ENCODE peak calls at places on chromosome 13, in nine cellular contexts. Z is HCT116, X is upper lobe of right lung, R is heart right ventricle, A is right atrium auricular region, K is BE2C, L is mesenchymal stem cell, I is K562, S is endodermal cell. H is an unnamed sample. For H3K4me1 and H3K36me3, the result is how much of the 10 kb centered on the place peaks cover.

GRCh38 chr13:36685912-36686311 is 12.1 kb downstream of the SERTM1 start:
- DNase-seq in L (no peak), X (no peak), S (no peak), I (no peak), R (no peak), Z (no peak), A (no peak), K (no peak), H (no peak)

GRCh38 chr13:49810825-49811526 is 18.5 kb upstream of the KPNA3 start:
- DNase-seq in A (peak), X (no peak), Z (no peak), I (no peak), K (no peak), R (no peak), L (peak), S (no peak), H (no peak)

GRCh38 chr13:99505814-99506269 is 4.6 kb downstream of the TM9SF2 start:
- DNase-seq in S (no peak), X (no peak), K (no peak), L (peak), A (no peak), R (no peak), I (no peak), Z (no peak), H (no peak)

GRCh38 chr13:23433171-23434153 is at the start of gene SACS:
- DNase-seq in Z (no peak), A (no peak), R (no peak), X (no peak), L (peak), K (peak), S (peak), I (no peak), H (peak)

GRCh38 chr13:46295531-46296464 is 84.1 kb downstream of the LRRC63 start:
- DNase-seq in S (no peak), Z (no peak), I (peak), K (no peak), X (no peak), A (peak), R (no peak), L (peak), H (no peak)

GRCh38 chr13:61286148-61286745 is 129.4 kb downstream of the PCDH20 start:
- DNase-seq in K (peak), X (no peak), L (no peak), S (peak), Z (peak), A (no peak), R (no peak), I (peak), H (peak)

GRCh38 chr13:30421093-30422055 is 919 bp upstream of the UBE2L5 start:
- DNase-seq in K (peak), A (peak), I (peak), L (peak), S (peak), R (peak), Z (no peak), X (peak), H (peak)

GRCh38 chr13:42708391-42708790 is 73.0 kb upstream of the FAM216B start:
- DNase-seq in A (no peak), K (no peak), Z (no peak), L (no peak), I (no peak), X (no peak), S (no peak), R (no peak), H (no peak)

GRCh38 chr13:51729853-51730553 is 74.0 kb downstream of the DHRS12 start:
- DNase-seq in R (no peak), X (no peak), S (no peak), A (peak), K (no peak), Z (no peak), L (peak), I (peak), H (peak)

GRCh38 chr13:75702476-75702875 is 66.3 kb downstream of the LMO7 start:
- DNase-seq in X (no peak), A (no peak), Z (no peak), S (no peak), K (no peak), L (no peak), R (no peak), I (no peak), H (no peak)

GRCh38 chr13:20271441-20271840 is 39.3 kb upstream of the GJB6 start:
- DNase-seq in X (no peak), I (no peak), Z (no peak), L (no peak), K (no peak), A (no peak), S (no peak), R (no peak), H (no peak)
- H3K4me1 ChIP-seq in X (under half), I (under half), Z (under half), L (under half), K (under half), A (under half), S (under half), R (under half), H (under half)

DNA sequence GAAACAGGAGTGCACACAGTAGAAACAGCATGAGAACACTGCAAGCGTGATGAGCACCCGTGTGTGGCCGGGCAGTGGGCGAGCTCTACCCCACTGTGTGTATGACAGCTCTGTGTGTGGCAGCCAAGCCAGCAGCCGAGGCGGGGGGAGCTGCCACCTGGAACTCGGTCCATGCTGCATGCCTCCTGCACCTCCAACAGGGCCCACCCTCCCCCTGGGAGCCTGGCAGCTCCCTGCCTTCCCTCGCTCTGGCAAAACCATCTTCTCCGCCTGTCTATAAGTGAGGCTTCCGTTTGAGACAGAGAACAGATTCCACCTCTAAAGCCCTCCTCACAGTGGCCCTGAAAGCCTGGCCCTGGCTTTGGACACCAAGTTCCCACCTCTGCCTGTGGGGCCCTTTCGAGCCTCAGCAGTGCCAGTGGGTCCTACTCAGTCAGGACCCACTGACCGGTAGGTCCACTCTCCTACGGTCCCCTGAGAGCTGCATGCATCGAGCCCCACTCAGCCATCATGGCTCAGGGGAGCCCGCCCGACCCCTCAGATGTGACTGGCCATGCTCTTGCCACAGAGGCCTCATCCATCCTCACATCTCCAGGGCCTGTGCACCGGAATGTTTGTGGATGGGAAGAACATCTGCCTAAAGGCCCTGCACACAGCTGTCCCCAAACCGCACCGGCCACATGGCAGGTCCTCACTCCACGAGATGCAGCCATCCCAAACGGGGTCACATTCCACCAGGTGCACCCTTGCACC is 52.4 kb upstream of the C13orf46 start:
- DNase-seq in A (no peak), I (no peak), Z (no peak), S (no peak), X (no peak), K (no peak), R (peak), L (no peak), H (no peak)
- H3K36me3 ChIP-seq in A (under half), I (under half), Z (under half), S (under half), X (under half), K (under half), R (under half), L (half or more), H (under half)

GRCh38 chr13:34025746-34026145 is 207.8 kb downstream of the RFC3 start:
- DNase-seq in I (no peak), S (no peak), K (no peak), X (no peak), Z (no peak), R (no peak), A (no peak), L (peak), H (no peak)
- H3K4me1 ChIP-seq in I (under half), S (under half), K (under half), X (under half), Z (under half), R (under half), A (under half), L (under half), H (under half)

GRCh38 chr13:32446220-32446619 is 18.3 kb upstream of the N4BP2L1 start:
- DNase-seq in K (no peak), X (no peak), Z (no peak), S (no peak), L (no peak), A (no peak), R (no peak), I (no peak), H (no peak)
- H3K36me3 ChIP-seq in K (under half), X (under half), Z (under half), S (under half), L (under half), A (under half), R (under half), I (under half), H (under half)

GRCh38 chr13:40390290-40391008 is 276.0 kb downstream of the FOXO1 start:
- DNase-seq in S (no peak), L (no peak), K (no peak), I (no peak), Z (no peak), A (no peak), R (no peak), X (no peak), H (peak)

GRCh38 chr13:40386586-40386985 is 279.9 kb downstream of the FOXO1 start:
- DNase-seq in R (no peak), I (no peak), L (no peak), S (no peak), K (no peak), Z (no peak), A (no peak), X (no peak), H (no peak)

GRCh38 chr13:40387775-40388174 is 278.7 kb downstream of the FOXO1 start:
- DNase-seq in X (no peak), K (no peak), L (no peak), Z (no peak), A (no peak), I (no peak), S (no peak), R (no peak), H (no peak)

GRCh38 chr13:40389081-40389641 is 277.3 kb downstream of the FOXO1 start:
- DNase-seq in I (no peak), S (no peak), Z (no peak), K (no peak), L (no peak), R (no peak), X (no peak), A (no peak), H (no peak)

GRCh38 chr13:40388617-40389016 is 277.8 kb downstream of the FOXO1 start:
- DNase-seq in R (no peak), S (no peak), K (no peak), L (peak), I (no peak), X (no peak), A (no peak), Z (no peak), H (no peak)
- H3K4me1 ChIP-seq in R (under half), S (under half), K (under half), L (under half), I (under half), X (under half), A (under half), Z (under half), H (under half)

H was measured in HAP-1.